ENCODE peak calls at places on chromosomes 6 and 20, in six cellular contexts. M, Z, L, X, F and Y are unnamed samples.

GRCh38 chr20:15239542-15240206 is 902.3 kb upstream of the FLRT3 start:
- DNase-seq in L (no peak), Z (no peak), X (no peak), M (no peak), F (no peak), Y (no peak)

GRCh38 chr20:19026901-19027644 is 185.4 kb upstream of the SLC24A3 start:
- DNase-seq in X (no peak), M (no peak), F (no peak), L (no peak), Z (no peak), Y (no peak)

GRCh38 chr20:35910254-35910653 is 44.0 kb downstream of the SCAND1 start:
- DNase-seq in X (no peak), F (no peak), L (no peak), M (no peak), Z (no peak), Y (no peak)

GRCh38 chr20:24773751-24774201 is 175.3 kb upstream of the CST7 start:
- DNase-seq in X (no peak), Z (peak; percentile 46), M (no peak), L (no peak), F (no peak), Y (peak; percentile 77)

GRCh38 chr20:45320948-45321595 is 13.0 kb upstream of the MATN4 start:
- DNase-seq in F (no peak), M (peak; percentile 40), X (no peak), Z (no peak), L (no peak), Y (no peak)

GRCh38 chr20:37995856-37996625 is 37.2 kb downstream of the TTI1 start:
- DNase-seq in L (no peak), M (no peak), X (no peak), Z (no peak), F (no peak), Y (no peak)

GRCh38 chr20:48180637-48181036 is 395.4 kb upstream of the SULF2 start:
- DNase-seq in M (no peak), Z (no peak), X (peak; percentile 7), F (no peak), L (peak; percentile 63), Y (no peak)

GRCh38 chr6:44006123-44006871 is 121.0 kb downstream of the MRPL14 start:
- DNase-seq in M (no peak), Z (no peak), L (no peak), X (no peak), F (no peak), Y (no peak)

GRCh38 chr20:5024982-5025381 is 23.7 kb upstream of the SLC23A2 start:
- DNase-seq in F (peak; percentile 67), Z (no peak), X (no peak), M (no peak), L (no peak), Y (no peak)

GRCh38 chr6:166173292-166173951 is 5.8 kb upstream of the TBXT start:
- DNase-seq in L (no peak), Z (no peak), M (no peak), F (no peak), X (no peak), Y (no peak)

GRCh38 chr20:1862665-1863059 is 32.5 kb upstream of the SIRPA start:
- DNase-seq in L (no peak), M (no peak), Z (no peak), X (no peak), F (no peak), Y (no peak)